ENCODE peak calls at places on chromosome 11, in seven cellular contexts. O is CD4-positive, alpha-beta T cell; N is neural crest cell; C is IMR-90; U is endothelial cell; M is foreskin fibroblast; T is HFFc6. X is an unnamed sample.

GRCh38 chr11:17600316-17601205 is 53.5 kb downstream of the OTOG start:
- DNase-seq in M (no peak), O (no peak), T (no peak), C (no peak), U (no peak), N (no peak), X (peak; percentile 10)

GRCh38 chr11:29324328-29324727 is 692.5 kb downstream of the KCNA4 start:
- DNase-seq in U (no peak), C (no peak), O (no peak), N (no peak), M (no peak), T (no peak), X (no peak)

GRCh38 chr11:8267831-8268529 is 4.3 kb upstream of the LMO1 start:
- DNase-seq in M (peak; percentile 25), O (peak; percentile 10), C (no peak), T (no peak), N (no peak), U (no peak), X (peak; percentile 47)

GRCh38 chr11:67022961-67023956 is at the start of gene SYT12:
- DNase-seq in U (no peak), O (no peak), C (no peak), T (no peak), N (no peak), M (peak; percentile 56), X (no peak)

GRCh38 chr11:46119053-46119351 is 2.3 kb downstream of the PHF21A start:
- DNase-seq in N (no peak), T (peak; percentile 12), U (no peak), O (no peak), C (no peak), M (no peak), X (no peak)

GRCh38 chr11:20089796-20090653 is 70.2 kb downstream of the DBX1 start:
- DNase-seq in M (peak; percentile 41), U (no peak), T (no peak), C (peak; percentile 71), N (no peak), O (no peak), X (no peak)

GRCh38 chr11:35937751-35938150 is 6.1 kb upstream of the LDLRAD3 start:
- DNase-seq in N (no peak), M (no peak), O (no peak), U (no peak), T (no peak), C (no peak), X (no peak)

GRCh38 chr11:61120099-61120864 is 18.0 kb downstream of the CD5 start:
- DNase-seq in N (no peak), T (no peak), U (no peak), C (no peak), O (no peak), M (no peak), X (no peak)

GRCh38 chr11:6705905-6706535 is 22.9 kb upstream of the MRPL17 start:
- DNase-seq in O (no peak), M (peak; percentile 82), C (peak; percentile 63), T (peak; percentile 63), N (peak; percentile 55), U (peak; percentile 52), X (no peak)

GRCh38 chr11:104164028-104164520 is at the start of gene PDGFD:
- DNase-seq in U (peak; percentile 85), O (no peak), N (peak; percentile 65), T (peak; percentile 10), M (peak; percentile 74), C (peak; percentile 70), X (peak; percentile 25)

GRCh38 chr11:26522912-26523610 is 49.0 kb downstream of the MUC15 start:
- DNase-seq in N (no peak), U (no peak), O (no peak), T (peak; percentile 17), C (peak; percentile 6), M (peak; percentile 36), X (no peak)

GRCh38 chr11:66653123-66653522 is 14.6 kb downstream of the RBM4 start:
- DNase-seq in T (no peak), M (no peak), C (peak; percentile 36), U (no peak), O (no peak), N (no peak), X (no peak)

GRCh38 chr11:8757533-8757932 is 74.9 kb downstream of the RPL27A start:
- DNase-seq in N (no peak), M (no peak), O (no peak), U (no peak), T (no peak), C (no peak), X (no peak)

GRCh38 chr11:77071671-77072605 is 5.2 kb downstream of the CAPN5 start:
- DNase-seq in C (peak; percentile 37), O (no peak), T (peak; percentile 13), U (no peak), N (no peak), M (peak; percentile 72), X (peak; percentile 5)

GRCh38 chr11:92667446-92668165 is 301.8 kb upstream of the MTNR1B start:
- DNase-seq in M (no peak), O (no peak), C (no peak), T (no peak), N (peak; percentile 41), U (no peak), X (no peak)

GRCh38 chr11:59199546-59200420 is 12.9 kb downstream of the MPEG1 start:
- DNase-seq in C (no peak), T (no peak), M (no peak), N (no peak), U (no peak), O (no peak), X (no peak)

GRCh38 chr11:68997124-68997994 is 15.7 kb downstream of the MRGPRF start:
- DNase-seq in U (no peak), N (no peak), T (no peak), M (no peak), O (no peak), C (no peak), X (no peak)

GRCh38 chr11:46889689-46890475 is 28.5 kb downstream of the LRP4 start:
- DNase-seq in O (peak; percentile 47), M (peak; percentile 85), N (peak; percentile 81), U (peak; percentile 79), C (peak; percentile 73), T (peak; percentile 53), X (peak; percentile 36)

GRCh38 chr11:67664213-67664585 is 10.2 kb downstream of the ALDH3B2 start:
- DNase-seq in O (no peak), T (no peak), C (no peak), U (no peak), M (no peak), N (no peak), X (no peak)

GRCh38 chr11:10749476-10749875 is 1.6 kb upstream of the CTR9 start:
- DNase-seq in N (no peak), U (no peak), C (no peak), T (no peak), O (no peak), M (no peak), X (no peak)

GRCh38 chr11:31817054-31817620 is 6.0 kb upstream of the PAX6 start:
- DNase-seq in U (no peak), C (no peak), O (no peak), T (no peak), M (no peak), N (peak; percentile 23), X (no peak)

GRCh38 chr11:12981879-12982531 is 27.1 kb upstream of the RASSF10 start:
- DNase-seq in U (no peak), M (peak; percentile 57), O (no peak), C (peak; percentile 4), N (no peak), T (peak; percentile 15), X (no peak)
- TF ChIP-seq CTCF in U (no peak), M (no peak), O (no peak), C (no peak), N (no peak), T (peak; percentile 19), X (no peak)

DNA sequence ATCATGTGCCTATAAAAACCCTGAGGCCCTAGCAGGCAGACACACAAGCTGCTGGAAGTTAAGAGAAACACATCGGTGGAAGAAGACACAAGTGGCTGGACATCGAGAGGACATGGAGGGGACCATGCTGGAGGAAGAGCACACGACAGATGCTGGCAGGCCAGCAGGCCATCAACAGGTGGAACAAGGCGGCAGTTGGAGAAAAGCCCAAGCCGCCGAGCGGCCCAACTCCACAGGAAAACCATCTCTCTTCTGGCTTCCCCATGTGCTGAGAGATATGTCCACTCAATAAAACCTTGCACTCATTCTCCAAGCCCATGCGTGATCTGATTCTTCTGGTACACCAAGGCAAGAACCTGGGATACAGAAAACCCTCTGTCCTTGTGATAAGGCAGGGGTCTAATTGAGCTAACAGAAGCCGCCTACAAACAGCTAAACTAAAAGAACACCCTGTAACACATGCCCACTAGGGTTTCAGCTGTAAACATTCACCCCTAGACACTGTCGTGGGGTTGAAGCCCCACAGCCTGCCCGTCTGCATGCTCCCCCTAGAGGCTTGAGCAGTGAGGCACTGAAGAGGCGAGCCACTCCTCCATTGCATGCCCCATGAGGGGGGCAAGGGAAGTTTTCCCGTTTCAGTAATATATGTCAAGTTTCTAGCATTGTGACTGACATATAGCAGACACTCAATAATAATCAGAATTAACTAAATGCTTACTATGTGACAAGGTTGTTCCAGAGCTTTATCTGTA is 39.0 kb upstream of the MMP20 start:
- DNase-seq in N (no peak), O (no peak), U (peak; percentile 12), M (no peak), C (no peak), T (no peak), X (no peak)
- TF ChIP-seq CTCF in N (peak; percentile 28), O (no peak), U (peak; percentile 34), M (peak; percentile 21), C (peak; percentile 35), T (peak; percentile 75), X (no peak)

DNA sequence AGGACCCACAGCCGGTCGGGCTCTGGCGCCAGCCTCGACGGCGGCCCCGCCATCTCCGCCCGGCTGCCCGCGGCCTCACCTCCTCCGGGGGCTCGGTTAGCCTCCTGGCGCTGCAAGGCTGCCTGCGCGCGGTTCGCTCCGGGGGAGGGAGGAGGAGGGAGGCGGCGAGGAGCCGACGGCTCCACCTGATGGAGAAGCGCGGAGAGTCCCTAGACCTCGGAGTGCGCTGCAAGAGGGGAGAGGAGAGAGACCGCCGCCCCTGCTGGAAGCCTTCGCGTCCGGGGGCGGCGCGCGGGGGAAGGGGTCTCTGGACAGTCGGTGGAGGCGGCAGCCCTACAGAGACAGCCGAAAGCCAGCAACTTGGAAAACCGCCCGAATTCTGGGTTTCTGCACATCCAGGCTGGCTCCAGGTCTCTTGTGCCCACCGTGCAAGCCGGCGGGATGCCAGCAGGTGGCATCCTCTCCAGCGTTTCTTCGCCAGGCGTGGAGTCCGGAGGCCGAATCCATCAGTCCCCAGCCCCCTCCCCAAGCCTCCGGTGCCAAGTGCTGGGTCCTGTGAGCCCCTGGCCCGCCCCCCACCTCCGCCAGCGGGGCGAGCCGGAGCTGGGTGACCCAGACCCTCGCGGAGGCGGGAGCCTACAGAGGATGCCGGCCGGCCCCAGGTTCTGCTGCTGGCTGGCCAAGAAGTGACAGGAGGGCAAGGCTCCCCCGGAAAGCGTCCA is 2.9 kb upstream of the KIRREL3 start:
- DNase-seq in U (peak; percentile 69), T (peak; percentile 44), C (peak; percentile 58), O (no peak), N (peak; percentile 63), M (peak; percentile 73), X (no peak)
- TF ChIP-seq CTCF in U (peak; percentile 37), T (peak; percentile 74), C (peak; percentile 9), O (no peak), N (peak; percentile 59), M (peak; percentile 46), X (no peak)

DNA sequence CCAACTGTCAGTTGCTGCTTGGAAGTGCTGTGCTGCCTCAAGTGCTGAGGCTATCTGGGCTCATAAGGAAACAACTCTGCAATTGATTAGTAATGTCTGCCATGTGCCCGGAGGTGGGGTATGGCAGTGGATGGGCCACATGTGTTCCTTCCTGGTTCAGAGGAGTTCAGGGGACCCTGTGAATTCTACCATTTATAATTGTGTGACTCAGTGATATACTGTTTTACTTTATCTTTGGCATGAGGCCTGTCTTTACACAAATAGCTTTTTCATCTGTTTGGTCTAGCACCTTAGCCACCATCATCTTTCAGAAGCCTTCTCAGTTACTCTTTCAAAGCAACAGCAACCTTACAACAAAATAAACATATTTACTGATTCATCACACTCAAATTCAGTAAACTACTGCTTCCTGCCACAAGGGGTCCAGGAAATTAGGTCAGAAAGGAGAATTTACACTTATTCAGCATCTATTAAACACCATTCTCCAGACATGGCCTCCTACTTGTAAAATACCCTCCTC is 20.9 kb downstream of the DKK3 start:
- DNase-seq in T (peak; percentile 48), U (no peak), N (no peak), C (peak; percentile 78), O (no peak), M (peak; percentile 46), X (no peak)
- TF ChIP-seq CTCF in T (peak; percentile 85), U (peak; percentile 63), N (peak; percentile 60), C (peak; percentile 52), O (peak; percentile 22), M (peak; percentile 46), X (no peak)

X was measured in activated B cell treated with CpG ODN at 0.5 μM for 24 hours.